ENCODE peak calls at places on chromosome 5, in ten cellular contexts. P is GM12892, O is activated gamma-delta T cell treated with Interleukin-2 at 50 U/mL for 16 hours, E is SIG-M5, D is amniotic stem cell, X is putamen, J is cardiac fibroblast, H is GM23338, T is iPS-NIHi11, C is mesenchymal stem cell. A is an unnamed sample.

GRCh38 chr5:167726641-167727040 is 564.8 kb upstream of the WWC1 start:
- DNase-seq in H (peak), E (no peak), P (no peak), T (no peak), J (no peak), O (no peak), D (no peak), C (no peak), X (no peak), A (no peak)

GRCh38 chr5:125257057-125257970 is 510.9 kb upstream of the ZNF608 start:
- DNase-seq in X (peak), J (no peak), P (no peak), C (no peak), O (no peak), D (no peak), E (no peak), T (no peak), H (no peak), A (peak)

GRCh38 chr5:23028445-23028844 is 175.3 kb upstream of the CDH12 start:
- DNase-seq in T (no peak), H (no peak), P (no peak), J (no peak), D (no peak), O (no peak), X (no peak), E (no peak), C (no peak), A (no peak)

GRCh38 chr5:172187118-172188032 is 649 bp downstream of the STK10 start:
- DNase-seq in P (peak), H (peak), E (peak), C (peak), O (peak), D (peak), X (no peak), T (no peak), J (peak), A (peak)

GRCh38 chr5:170071748-170072147 is 33.9 kb upstream of the FOXI1 start:
- DNase-seq in D (no peak), T (no peak), C (no peak), O (no peak), J (peak), E (no peak), P (no peak), X (no peak), H (no peak), A (no peak)

GRCh38 chr5:55766408-55766807 is 28.5 kb downstream of the DDX4 start:
- DNase-seq in X (no peak), O (no peak), H (no peak), P (no peak), D (no peak), J (no peak), T (no peak), E (no peak), C (no peak), A (no peak)

GRCh38 chr5:10293907-10294662 is 13.6 kb downstream of the CMBL start:
- DNase-seq in X (no peak), T (no peak), E (no peak), D (no peak), P (no peak), O (no peak), J (no peak), H (no peak), C (no peak), A (no peak)

GRCh38 chr5:2038337-2039179 is 155.8 kb upstream of the IRX4 start:
- DNase-seq in E (no peak), J (peak), D (no peak), H (peak), T (peak), O (peak), X (peak), P (peak), C (peak), A (no peak)

GRCh38 chr5:158023266-158023665 is 164.3 kb upstream of the CLINT1 start:
- DNase-seq in J (peak), O (no peak), X (no peak), E (no peak), D (no peak), P (no peak), T (no peak), C (no peak), H (no peak), A (no peak)

GRCh38 chr5:127351418-127351817 is 60.8 kb downstream of the MEGF10 start:
- DNase-seq in X (no peak), E (no peak), C (no peak), J (peak), O (no peak), D (no peak), T (no peak), H (no peak), P (no peak), A (no peak)

GRCh38 chr5:155943516-155944407 is 383.2 kb upstream of the SGCD start:
- DNase-seq in T (peak), D (peak), X (peak), J (peak), H (peak), C (peak), O (peak), P (no peak), E (no peak), A (peak)

GRCh38 chr5:115342593-115343377 is 46.3 kb upstream of the CCDC112 start:
- DNase-seq in H (peak), C (no peak), E (no peak), P (no peak), T (no peak), D (no peak), X (no peak), O (no peak), J (no peak), A (no peak)

GRCh38 chr5:53884844-53885243 is 324.4 kb downstream of the NDUFS4 start:
- DNase-seq in E (no peak), P (no peak), O (no peak), T (no peak), H (no peak), C (no peak), J (no peak), D (no peak), X (no peak), A (no peak)